ENCODE peak calls at places on chromosomes 4 and X, in seven cellular contexts. Z is psoas muscle, R is uterus, X is astrocyte, I is body of pancreas, C is GM23338, D is foreskin keratinocyte. O is an unnamed sample.

GRCh38 chrX:2317527-2318055 is 183.2 kb downstream of the DHRSX start:
- DNase-seq in Z (no peak), R (no peak), X (no peak), I (no peak), C (no peak), D (no peak), O (no peak)

GRCh38 chr4:113083346-113083745 is 33.9 kb downstream of the ANK2 start:
- DNase-seq in Z (no peak), R (no peak), X (no peak), I (no peak), C (no peak), D (no peak), O (no peak)

GRCh38 chr4:109323348-109323747 is 20.9 kb upstream of the COL25A1 start:
- DNase-seq in Z (no peak), R (no peak), X (no peak), I (no peak), C (no peak), D (no peak), O (no peak)

GRCh38 chrX:9291666-9292065 is 173.2 kb upstream of the TBL1X start:
- DNase-seq in Z (no peak), R (no peak), X (no peak), I (no peak), C (peak; percentile 73), D (no peak), O (no peak)

GRCh38 chr4:8685831-8686230 is 93.3 kb downstream of the CPZ start:
- DNase-seq in Z (no peak), R (no peak), X (no peak), I (no peak), C (no peak), D (no peak), O (no peak)

GRCh38 chr4:21991050-21991449 is 42.5 kb upstream of the KCNIP4 start:
- DNase-seq in Z (no peak), R (no peak), X (peak; percentile 21), I (no peak), C (no peak), D (no peak), O (no peak)

GRCh38 chr4:112223956-112224355 is 7.6 kb upstream of the AP1AR start:
- DNase-seq in Z (no peak), R (no peak), X (no peak), I (no peak), C (no peak), D (no peak), O (no peak)

GRCh38 chr4:87904627-87905026 is 70.9 kb upstream of the SPP1 start:
- DNase-seq in Z (no peak), R (no peak), X (no peak), I (no peak), C (no peak), D (no peak), O (no peak)

GRCh38 chrX:15059488-15059887 is 186.3 kb downstream of the MOSPD2 start:
- DNase-seq in Z (no peak), R (no peak), X (no peak), I (no peak), C (no peak), D (no peak), O (no peak)

GRCh38 chr4:57351716-57352115 is 241.5 kb upstream of the IGFBP7 start:
- DNase-seq in Z (no peak), R (no peak), X (peak; percentile 23), I (no peak), C (no peak), D (no peak), O (no peak)

GRCh38 chr4:1612278-1613098 is 71.6 kb downstream of the FAM53A start:
- DNase-seq in Z (peak; percentile 18), R (no peak), X (no peak), I (no peak), C (no peak), D (no peak), O (no peak)

GRCh38 chrX:44585866-44586265 is 43.2 kb upstream of the FUNDC1 start:
- DNase-seq in Z (no peak), R (no peak), X (no peak), I (no peak), C (no peak), D (peak; percentile 70), O (no peak)

GRCh38 chr4:113469926-113470325 is 291.6 kb downstream of the CAMK2D start:
- DNase-seq in Z (no peak), R (no peak), X (no peak), I (no peak), C (no peak), D (no peak), O (no peak)

GRCh38 chr4:138765442-138765841 is 250.1 kb upstream of the NOCT start:
- DNase-seq in Z (no peak), R (no peak), X (no peak), I (no peak), C (no peak), D (no peak), O (no peak)

GRCh38 chr4:48602763-48603162 is 112.7 kb downstream of the ZAR1 start:
- DNase-seq in Z (no peak), R (no peak), X (peak; percentile 31), I (no peak), C (no peak), D (peak; percentile 47), O (peak; percentile 37)

GRCh38 chr4:153495480-153496206 is 29.5 kb downstream of the TMEM131L start:
- DNase-seq in Z (no peak), R (no peak), X (no peak), I (no peak), C (no peak), D (peak; percentile 93), O (peak; percentile 73)

GRCh38 chr4:3301450-3302163 is 8.8 kb downstream of the RGS12 start:
- DNase-seq in Z (no peak), R (no peak), X (no peak), I (no peak), C (no peak), D (no peak), O (no peak)

GRCh38 chr4:76275486-76276126 is 24.1 kb downstream of the FAM47E start:
- DNase-seq in Z (no peak), R (no peak), X (no peak), I (no peak), C (no peak), D (no peak), O (no peak)

GRCh38 chr4:54547299-54548097 is 110.3 kb upstream of the KIT start:
- DNase-seq in Z (no peak), R (no peak), X (no peak), I (no peak), C (no peak), D (peak; percentile 57), O (no peak)

GRCh38 chr4:71460368-71460767 is 121.5 kb downstream of the SLC4A4 start:
- DNase-seq in Z (no peak), R (no peak), X (no peak), I (no peak), C (no peak), D (no peak), O (no peak)

GRCh38 chrX:150696836-150697235 is 3.6 kb downstream of the MTMR1 start:
- DNase-seq in Z (no peak), R (no peak), X (no peak), I (no peak), C (no peak), D (no peak), O (no peak)

GRCh38 chr4:158802914-158803313 is 34.1 kb downstream of the FNIP2 start:
- DNase-seq in Z (no peak), R (no peak), X (no peak), I (no peak), C (no peak), D (no peak), O (no peak)

GRCh38 chr4:114558446-114559020 is 40.1 kb upstream of the UGT8 start:
- DNase-seq in Z (no peak), R (no peak), X (no peak), I (no peak), C (peak; percentile 74), D (peak; percentile 23), O (no peak)

GRCh38 chrX:119486745-119487144 is 18.5 kb downstream of the SLC25A5 start:
- DNase-seq in Z (no peak), R (no peak), X (no peak), I (no peak), C (no peak), D (no peak), O (no peak)

GRCh38 chrX:17067534-17067933 is 121.1 kb downstream of the REPS2 start:
- DNase-seq in Z (no peak), R (no peak), X (no peak), I (no peak), C (no peak), D (no peak), O (no peak)

GRCh38 chrX:17062065-17062464 is 115.6 kb downstream of the REPS2 start:
- DNase-seq in Z (no peak), R (no peak), X (no peak), I (no peak), C (no peak), D (no peak), O (no peak)

GRCh38 chrX:17065100-17065499 is 118.6 kb downstream of the REPS2 start:
- DNase-seq in Z (no peak), R (no peak), X (no peak), I (no peak), C (no peak), D (no peak), O (no peak)
- TF ChIP-seq CTCF in Z (no peak), R (no peak), X (no peak), I (no peak), C (peak; percentile 10), D (no peak), O (no peak)

DNA sequence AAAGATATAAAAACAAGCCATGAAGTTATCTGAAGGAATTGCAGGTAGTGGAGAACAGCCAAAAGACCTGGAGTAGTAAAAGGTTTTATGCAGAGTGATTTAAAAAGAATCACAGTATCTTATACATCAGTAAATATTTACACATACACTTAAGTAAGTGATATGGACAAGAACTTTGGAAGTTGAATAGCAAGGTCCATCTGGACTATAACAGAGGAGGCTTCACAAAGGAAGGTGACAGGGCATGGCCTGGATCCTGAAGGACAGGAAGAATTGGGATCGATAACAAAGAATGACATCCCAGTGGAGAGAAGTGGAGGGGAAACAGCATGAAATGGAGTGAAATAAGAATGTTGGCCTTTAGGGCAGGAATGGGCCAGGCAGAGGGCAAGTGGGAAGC is 46.2 kb downstream of the TET2 start:
- DNase-seq in Z (no peak), R (no peak), X (no peak), I (no peak), C (no peak), D (no peak), O (no peak)
- H3K27ac ChIP-seq in Z (no peak overlapping the region), R (no peak overlapping the region), X (peak overlapping the region; percentile 1), I (peak overlapping the region; percentile 24), C (no peak overlapping the region), D (no peak overlapping the region), O (no peak overlapping the region)

GRCh38 chrX:47637546-47638195 is 7.9 kb upstream of the CFP start:
- DNase-seq in Z (no peak), R (no peak), X (no peak), I (peak; percentile 28), C (peak; percentile 72), D (no peak), O (no peak)
- TF ChIP-seq CTCF in Z (no peak), R (no peak), X (no peak), I (no peak), C (no peak), D (no peak), O (no peak)

DNA sequence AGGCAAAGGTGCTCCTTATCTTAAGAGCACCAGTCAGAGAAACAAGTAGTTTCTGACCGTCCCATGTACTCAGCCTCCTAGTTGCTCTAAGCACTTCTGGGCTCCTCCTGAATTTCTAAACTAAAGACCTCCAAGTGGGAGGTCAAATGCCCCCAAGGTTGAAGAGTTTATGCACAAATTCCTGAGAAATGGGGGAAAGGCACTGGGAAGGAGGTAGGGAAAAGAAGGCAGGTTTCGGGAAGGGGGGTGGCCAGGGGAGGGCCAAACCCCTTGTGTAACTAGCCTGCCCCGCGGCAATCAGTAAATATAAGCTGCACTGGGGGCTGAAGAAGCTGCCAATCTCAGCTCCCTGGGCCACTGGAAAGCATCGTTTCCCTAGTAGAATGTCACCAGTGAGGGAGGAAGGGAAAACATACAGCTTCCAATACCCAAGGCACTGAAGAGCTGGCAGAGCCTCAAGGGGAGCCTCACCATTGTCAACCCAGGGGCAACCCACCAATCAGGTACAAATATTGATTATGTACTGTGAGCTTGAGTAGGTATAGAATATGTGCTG is 3.4 kb downstream of the FOXO4 start:
- DNase-seq in Z (no peak), R (no peak), X (no peak), I (no peak), C (peak; percentile 62), D (no peak), O (no peak)
- H3K27ac ChIP-seq in Z (no peak overlapping the region), R (no peak overlapping the region), X (no peak overlapping the region), I (no peak overlapping the region), C (peak overlapping the region; percentile 90), D (no peak overlapping the region), O (no peak overlapping the region)

O was measured in PC-9.